ENCODE peak calls at places on chromosome 3, in four cellular contexts. U, B, T and M are unnamed samples.

GRCh38 chr3:94643400-94643799 is 580.5 kb downstream of the NSUN3 start:
- ATAC-seq in T (no peak), B (no peak), U (no peak), M (no peak)

GRCh38 chr3:184077881-184078280 is 19.0 kb upstream of the HTR3E start:
- ATAC-seq in B (no peak), T (no peak), U (no peak), M (no peak)

GRCh38 chr3:40264437-40264836 is 45.1 kb upstream of the EIF1B start:
- ATAC-seq in U (no peak), T (no peak), B (no peak), M (no peak)

GRCh38 chr3:64223809-64224570 is 1.3 kb downstream of the PRICKLE2 start:
- ATAC-seq in T (no peak), B (no peak), U (no peak), M (no peak)

GRCh38 chr3:108548304-108548703 is 37.9 kb upstream of the MYH15 start:
- ATAC-seq in T (no peak), U (no peak), B (no peak), M (no peak)

GRCh38 chr3:707041-707440 is 385.8 kb upstream of the CNTN6 start:
- ATAC-seq in T (no peak), U (no peak), B (no peak), M (no peak)

GRCh38 chr3:66047321-66048050 is 8.8 kb upstream of the MAGI1 start:
- ATAC-seq in B (peak; percentile 47), T (peak; percentile 35), U (no peak), M (no peak)

GRCh38 chr3:172270767-172271166 is 177.5 kb downstream of the GHSR start:
- ATAC-seq in U (no peak), T (no peak), B (no peak), M (no peak)

GRCh38 chr3:6578526-6578925 is 282.4 kb upstream of the GRM7 start:
- ATAC-seq in U (no peak), B (no peak), T (no peak), M (no peak)

GRCh38 chr3:46586738-46587246 is 20.7 kb upstream of the LRRC2 start:
- ATAC-seq in U (no peak), T (no peak), B (no peak), M (no peak)

GRCh38 chr3:136869282-136869681 is 7.3 kb downstream of the NCK1 start:
- ATAC-seq in U (no peak), T (no peak), B (no peak), M (no peak)

GRCh38 chr3:24834442-24834841 is 339.8 kb upstream of the THRB start:
- ATAC-seq in U (no peak), T (no peak), B (no peak), M (no peak)

GRCh38 chr3:24829632-24830229 is 335.1 kb upstream of the THRB start:
- ATAC-seq in U (peak; percentile 70), T (peak; percentile 93), B (peak; percentile 87), M (peak; percentile 39)

GRCh38 chr3:24832878-24833277 is 338.2 kb upstream of the THRB start:
- ATAC-seq in U (no peak), B (no peak), T (no peak), M (no peak)

GRCh38 chr3:24830230-24831152 is 335.8 kb upstream of the THRB start:
- ATAC-seq in B (peak; percentile 31), T (peak; percentile 24), U (peak; percentile 23), M (peak; percentile 54)

GRCh38 chr3:24829011-24829581 is 334.4 kb upstream of the THRB start:
- ATAC-seq in T (peak; percentile 97), B (peak; percentile 97), U (peak; percentile 61), M (peak; percentile 90)
- TF ChIP-seq CTCF in T (no peak), B (no peak), U (no peak), M (no peak)

DNA sequence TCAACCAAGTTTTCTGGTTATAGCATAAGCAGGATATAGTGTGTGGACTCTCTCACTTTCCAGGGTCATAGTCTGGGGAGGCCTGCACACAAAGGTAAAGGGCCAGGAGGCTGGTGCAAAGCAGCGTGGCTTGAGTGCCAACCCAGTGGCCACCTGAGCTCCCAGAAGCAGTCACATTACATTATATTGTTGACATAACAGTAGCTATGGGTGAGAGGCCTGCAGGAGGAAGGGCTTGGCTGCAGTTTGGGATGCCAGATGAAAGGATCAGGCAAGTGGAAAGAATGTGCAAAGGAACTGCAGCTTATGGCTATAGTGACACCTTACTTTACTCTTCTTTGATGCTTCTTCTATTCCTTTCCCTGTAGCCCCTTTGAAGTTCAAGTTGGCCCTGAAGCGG is 96.5 kb downstream of the FLNB start:
- ATAC-seq in U (no peak), B (no peak), T (no peak), M (no peak)
- H3K27ac ChIP-seq in U (no peak overlapping the region), B (no peak overlapping the region), T (no peak overlapping the region), M (no peak overlapping the region)

GRCh38 chr3:52620580-52620979 is 65.1 kb downstream of the PBRM1 start:
- ATAC-seq in U (no peak), T (no peak), B (no peak), M (no peak)

GRCh38 chr3:52625041-52625440 is 60.7 kb downstream of the PBRM1 start:
- ATAC-seq in T (peak; percentile 73), U (no peak), B (peak; percentile 53), M (no peak)

GRCh38 chr3:52623234-52623792 is 62.4 kb downstream of the PBRM1 start:
- ATAC-seq in B (no peak), U (no peak), T (no peak), M (no peak)
- H3K36me3 ChIP-seq in B (peaks cover 95% of the 10 kb centered on the region), U (peaks cover 68% of the 10 kb centered on the region), T (no peaks in the 10 kb centered on the region), M (peaks cover 85% of the 10 kb centered on the region)

DNA sequence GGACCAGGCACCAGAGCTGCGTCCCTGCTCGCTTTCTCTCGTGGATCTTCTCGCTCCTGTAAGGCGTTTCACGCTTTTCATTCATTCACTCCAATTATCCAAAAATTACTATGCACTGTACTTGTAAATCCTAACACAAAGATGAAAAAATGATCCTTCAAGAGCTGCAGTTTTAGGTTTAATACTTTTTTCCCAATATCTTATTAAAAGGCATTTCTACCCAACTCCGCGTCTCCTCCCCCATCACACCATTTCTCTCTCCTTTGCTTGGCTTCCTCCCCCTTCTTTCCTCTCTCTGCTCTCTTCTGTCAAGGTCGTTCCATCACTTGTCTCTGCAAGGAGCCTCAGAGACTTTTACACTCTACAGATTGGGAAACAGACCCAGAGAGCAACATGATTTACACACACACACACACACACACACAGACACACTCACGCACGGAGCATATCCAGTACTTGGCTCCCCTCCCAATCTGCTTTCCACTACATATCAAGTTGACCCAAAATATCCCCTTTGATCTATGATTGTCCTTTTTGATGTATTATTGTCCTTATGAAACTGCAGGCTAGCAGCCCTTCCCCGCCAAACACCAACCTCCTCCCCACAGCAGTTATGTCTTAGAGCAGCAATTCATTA is 476 bp upstream of the CLDN1 start:
- ATAC-seq in T (peak; percentile 25), B (peak; percentile 6), U (no peak), M (no peak)
- TF ChIP-seq CTCF in T (peak; percentile 8), B (peak; percentile 12), U (no peak), M (no peak)

GRCh38 chr3:36909181-36909580 is 35.7 kb downstream of the TRANK1 start:
- ATAC-seq in U (no peak), T (no peak), B (no peak), M (no peak)
- H3K27ac ChIP-seq in U (peak overlapping the region; percentile 82), T (peak overlapping the region; percentile 88), B (peak overlapping the region; percentile 83), M (no peak overlapping the region)

GRCh38 chr3:10262027-10262426 is 13.8 kb downstream of the TATDN2 start:
- ATAC-seq in T (no peak), U (no peak), B (no peak), M (no peak)

GRCh38 chr3:10259798-10260197 is 11.5 kb downstream of the TATDN2 start:
- ATAC-seq in B (no peak), T (no peak), U (no peak), M (no peak)

GRCh38 chr3:10260211-10260701 is 12.0 kb downstream of the TATDN2 start:
- ATAC-seq in U (no peak), B (no peak), T (no peak), M (no peak)

GRCh38 chr3:10255835-10256234 is 7.6 kb downstream of the TATDN2 start:
- ATAC-seq in B (no peak), T (no peak), U (no peak), M (no peak)

GRCh38 chr3:10259036-10259435 is 10.8 kb downstream of the TATDN2 start:
- ATAC-seq in T (no peak), B (no peak), U (no peak), M (no peak)
- H3K36me3 ChIP-seq in T (no peaks in the 10 kb centered on the region), B (peaks cover 66% of the 10 kb centered on the region), U (peaks cover 66% of the 10 kb centered on the region), M (no peaks in the 10 kb centered on the region)

DNA sequence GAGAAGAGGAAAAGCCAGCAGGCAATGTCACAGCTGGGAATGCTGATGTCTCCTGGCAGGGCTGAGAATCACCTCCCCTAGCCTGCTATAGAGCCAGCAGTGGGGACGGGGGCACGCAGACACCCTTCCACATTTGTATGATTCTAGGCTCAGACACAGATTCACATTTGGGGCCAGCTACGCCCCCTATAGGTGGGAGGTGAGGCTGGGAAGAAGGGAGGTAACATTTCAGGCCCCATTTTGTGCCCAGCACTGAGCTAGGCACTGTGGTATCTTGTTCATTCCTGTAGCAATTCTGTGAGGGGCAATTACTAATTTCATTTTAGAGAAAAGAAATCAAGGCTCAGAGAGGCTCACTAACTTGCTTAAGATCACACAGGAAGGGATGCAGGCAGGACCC is 15.9 kb upstream of the ACAD9 start:
- ATAC-seq in B (no peak), T (no peak), U (no peak), M (no peak)
- TF ChIP-seq CTCF in B (peak; percentile 25), T (no peak), U (no peak), M (no peak)

DNA sequence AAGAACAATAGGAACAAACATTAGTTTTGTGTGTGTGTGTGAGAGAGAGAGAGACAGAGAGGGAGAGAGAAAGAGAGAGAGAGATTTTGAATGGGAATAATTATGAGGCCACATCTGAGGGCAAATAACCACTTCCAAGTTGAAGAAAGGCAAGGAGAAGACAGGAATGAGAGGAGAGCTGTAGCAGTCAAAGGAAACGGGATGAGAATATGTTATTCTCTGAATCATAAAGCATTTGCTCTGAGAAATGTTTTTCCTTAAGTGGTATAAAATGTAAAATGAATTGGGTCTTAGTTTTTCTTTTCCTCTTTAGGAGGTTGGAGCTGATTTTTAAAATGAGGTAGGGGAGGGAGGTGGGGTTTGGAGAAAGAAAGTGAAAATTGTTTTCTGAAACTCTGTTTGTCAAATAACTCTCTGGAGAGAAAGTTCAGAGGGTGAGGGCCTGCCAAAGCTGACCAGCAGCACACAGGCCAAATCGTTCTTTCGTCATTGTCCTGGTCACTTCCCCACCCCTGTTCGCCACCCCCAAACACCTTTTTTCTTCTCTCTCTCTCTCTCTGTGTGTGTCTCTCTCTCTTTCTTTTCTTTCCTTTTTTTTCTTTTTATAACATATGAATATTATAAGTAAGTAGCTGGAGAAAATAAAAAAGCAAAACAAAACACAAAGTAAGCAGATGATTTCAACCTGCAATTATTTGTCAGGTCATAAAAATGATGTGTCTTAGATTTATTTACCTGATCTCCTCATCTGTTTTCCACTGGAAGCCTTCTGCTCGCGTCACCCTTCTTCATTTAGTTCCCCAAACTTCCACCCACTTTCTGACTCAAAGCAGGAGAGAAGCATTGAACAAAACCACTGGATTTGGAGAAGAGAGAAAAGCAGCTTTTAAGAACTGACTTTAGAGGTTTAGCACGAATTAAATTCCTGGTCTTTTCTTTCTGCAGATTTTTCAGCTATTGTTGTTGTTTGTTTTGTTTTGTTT is 110.6 kb downstream of the LPP start:
- ATAC-seq in T (no peak), U (no peak), B (no peak), M (peak; percentile 29)
- H3K27ac ChIP-seq in T (peak overlapping the region; percentile 71), U (peak overlapping the region; percentile 31), B (peak overlapping the region; percentile 44), M (peak overlapping the region; percentile 93)

GRCh38 chr3:56616479-56617006 is 59.6 kb downstream of the CCDC66 start:
- ATAC-seq in B (no peak), U (no peak), T (no peak), M (no peak)
- H3K36me3 ChIP-seq in B (peaks cover 74% of the 10 kb centered on the region), U (peaks cover 86% of the 10 kb centered on the region), T (no peaks in the 10 kb centered on the region), M (peaks cover 89% of the 10 kb centered on the region)